ENCODE peak calls at places on chromosomes 12 and 14, in six cellular contexts. One of them, this sample, is unnamed.

GRCh38 chr12:105765053-105766019 is 373.4 kb downstream of the NUAK1 start:
- DNase-seq in GM18507: no peak
- DNase-seq in activated CD8-positive, alpha-beta memory T cell treated with anti-CD3 and anti-CD28 coated beads for 1 hour: no peak
- DNase-seq in hippocampal formation: no peak
- DNase-seq in A673: no peak
- DNase-seq in right cardiac atrium: no peak
- DNase-seq in this sample: no peak

GRCh38 chr12:2682301-2683282 is 112.2 kb upstream of the FKBP4 start:
- DNase-seq in GM18507: no peak
- DNase-seq in activated CD8-positive, alpha-beta memory T cell treated with anti-CD3 and anti-CD28 coated beads for 1 hour: no peak
- DNase-seq in hippocampal formation: no peak
- DNase-seq in A673: peak
- DNase-seq in right cardiac atrium: no peak
- DNase-seq in this sample: peak

GRCh38 chr12:78403136-78403535 is 461.4 kb upstream of the SYT1 start:
- DNase-seq in GM18507: no peak
- DNase-seq in activated CD8-positive, alpha-beta memory T cell treated with anti-CD3 and anti-CD28 coated beads for 1 hour: no peak
- DNase-seq in hippocampal formation: no peak
- DNase-seq in A673: no peak
- DNase-seq in right cardiac atrium: no peak
- DNase-seq in this sample: no peak

GRCh38 chr12:109696485-109697269 is 16.9 kb upstream of the FAM222A start:
- DNase-seq in GM18507: no peak
- DNase-seq in activated CD8-positive, alpha-beta memory T cell treated with anti-CD3 and anti-CD28 coated beads for 1 hour: no peak
- DNase-seq in hippocampal formation: no peak
- DNase-seq in A673: no peak
- DNase-seq in right cardiac atrium: no peak
- DNase-seq in this sample: no peak

GRCh38 chr12:109036975-109037374 is 15.4 kb upstream of the USP30 start:
- DNase-seq in GM18507: no peak
- DNase-seq in activated CD8-positive, alpha-beta memory T cell treated with anti-CD3 and anti-CD28 coated beads for 1 hour: no peak
- DNase-seq in hippocampal formation: no peak
- DNase-seq in A673: no peak
- DNase-seq in right cardiac atrium: no peak
- DNase-seq in this sample: no peak

GRCh38 chr14:68638817-68639517 is 153.9 kb downstream of the ZFP36L1 start:
- DNase-seq in GM18507: no peak
- DNase-seq in activated CD8-positive, alpha-beta memory T cell treated with anti-CD3 and anti-CD28 coated beads for 1 hour: no peak
- DNase-seq in hippocampal formation: no peak
- DNase-seq in A673: no peak
- DNase-seq in right cardiac atrium: no peak
- DNase-seq in this sample: no peak

GRCh38 chr12:107400686-107401447 is 284.7 kb upstream of the PWP1 start:
- DNase-seq in GM18507: no peak
- DNase-seq in activated CD8-positive, alpha-beta memory T cell treated with anti-CD3 and anti-CD28 coated beads for 1 hour: no peak
- DNase-seq in hippocampal formation: no peak
- DNase-seq in A673: peak
- DNase-seq in right cardiac atrium: no peak
- DNase-seq in this sample: no peak

GRCh38 chr12:95582230-95583058 is 31.2 kb upstream of the USP44 start:
- DNase-seq in GM18507: no peak
- DNase-seq in activated CD8-positive, alpha-beta memory T cell treated with anti-CD3 and anti-CD28 coated beads for 1 hour: no peak
- DNase-seq in hippocampal formation: no peak
- DNase-seq in A673: peak
- DNase-seq in right cardiac atrium: no peak
- DNase-seq in this sample: no peak

GRCh38 chr14:34204774-34205173 is 253.9 kb upstream of the EGLN3 start:
- DNase-seq in GM18507: no peak
- DNase-seq in activated CD8-positive, alpha-beta memory T cell treated with anti-CD3 and anti-CD28 coated beads for 1 hour: no peak
- DNase-seq in hippocampal formation: no peak
- DNase-seq in A673: no peak
- DNase-seq in right cardiac atrium: no peak
- DNase-seq in this sample: no peak

This sample was measured in effector memory CD8-positive, alpha-beta T cell.